ENCODE peak calls at places on chromosome 10, in four cellular contexts. L, E, H and Z are unnamed samples.

GRCh38 chr10:50554995-50555568 is 68.7 kb downstream of the SGMS1 start:
- DNase-seq in L (no peak), H (no peak), E (no peak), Z (no peak)

GRCh38 chr10:120400601-120401000 is 56.4 kb upstream of the PLPP4 start:
- DNase-seq in E (no peak), L (no peak), H (no peak), Z (no peak)

GRCh38 chr10:404991-405390 is 269.7 kb downstream of the ZMYND11 start:
- DNase-seq in E (no peak), H (no peak), L (no peak), Z (no peak)

GRCh38 chr10:86650151-86650550 is 4.2 kb upstream of the OPN4 start:
- DNase-seq in E (no peak), L (no peak), H (no peak), Z (no peak)

GRCh38 chr10:110919349-110919931 is at the start of gene SHOC2:
- DNase-seq in H (peak; percentile 95), E (peak; percentile 100), L (peak; percentile 94), Z (no peak)

GRCh38 chr10:99346247-99346646 is 17.1 kb downstream of the CNNM1 start:
- DNase-seq in E (no peak), H (no peak), L (no peak), Z (no peak)

GRCh38 chr10:101611506-101611905 is 23.4 kb downstream of the DPCD start:
- DNase-seq in E (no peak), L (no peak), H (no peak), Z (no peak)

GRCh38 chr10:1213252-1213651 is 157.1 kb downstream of the WDR37 start:
- DNase-seq in H (no peak), E (no peak), L (no peak), Z (no peak)

GRCh38 chr10:76721891-76722505 is 915.6 kb downstream of the KCNMA1 start:
- DNase-seq in L (no peak), H (no peak), E (no peak), Z (no peak)

GRCh38 chr10:10923029-10923668 is 94.5 kb upstream of the CELF2 start:
- DNase-seq in H (peak; percentile 12), E (no peak), L (no peak), Z (no peak)

GRCh38 chr10:49369216-49370162 is 26.4 kb downstream of the DRGX start:
- DNase-seq in H (no peak), L (no peak), E (no peak), Z (no peak)

GRCh38 chr10:96765406-96766240 is 45.3 kb upstream of the PIK3AP1 start:
- DNase-seq in H (peak; percentile 49), E (peak; percentile 55), L (peak; percentile 72), Z (peak; percentile 68)

GRCh38 chr10:49375611-49376010 is 20.3 kb downstream of the DRGX start:
- DNase-seq in L (no peak), H (no peak), E (no peak), Z (no peak)

GRCh38 chr10:71666607-71667373 is 52.8 kb downstream of the C10orf105 start:
- DNase-seq in L (no peak), E (peak; percentile 54), H (no peak), Z (no peak)

GRCh38 chr10:104580774-104581675 is 60.1 kb upstream of the SORCS3 start:
- DNase-seq in L (peak; percentile 61), H (peak; percentile 58), E (peak; percentile 80), Z (peak; percentile 72)

GRCh38 chr10:29102636-29103035 is 186.2 kb upstream of the LYZL1 start:
- DNase-seq in H (peak; percentile 33), E (no peak), L (no peak), Z (no peak)

GRCh38 chr10:95474228-95475002 is 86.8 kb downstream of the SORBS1 start:
- DNase-seq in H (no peak), L (no peak), E (no peak), Z (peak; percentile 47)

GRCh38 chr10:63630928-63631685 is 109.9 kb downstream of the REEP3 start:
- DNase-seq in H (no peak), L (no peak), E (no peak), Z (no peak)

GRCh38 chr10:486668-487067 is 202.8 kb downstream of the DIP2C start:
- DNase-seq in L (no peak), H (no peak), E (no peak), Z (no peak)

GRCh38 chr10:14712991-14713422 is 61.7 kb downstream of the FAM107B start:
- DNase-seq in E (no peak), H (peak; percentile 54), L (no peak), Z (no peak)

GRCh38 chr10:5576780-5577472 is 52.2 kb downstream of the CALML3 start:
- DNase-seq in L (no peak), E (no peak), H (no peak), Z (no peak)

GRCh38 chr10:44196008-44196320 is 188.9 kb downstream of the CXCL12 start:
- DNase-seq in E (no peak), L (no peak), H (no peak), Z (no peak)

GRCh38 chr10:32795598-32796183 is 162.3 kb downstream of the ITGB1 start:
- DNase-seq in H (peak; percentile 7), E (no peak), L (no peak), Z (peak; percentile 51)

GRCh38 chr10:108187396-108188012 is 1023.0 kb upstream of the SORCS1 start:
- DNase-seq in E (no peak), L (no peak), H (no peak), Z (no peak)

GRCh38 chr10:44860811-44861751 is 50.1 kb upstream of the TMEM72 start:
- DNase-seq in E (no peak), L (no peak), H (peak; percentile 27), Z (peak; percentile 42)

GRCh38 chr10:113045155-113046055 is 95.4 kb downstream of the TCF7L2 start:
- DNase-seq in H (peak; percentile 9), L (no peak), E (no peak), Z (peak; percentile 8)

GRCh38 chr10:43320226-43320625 is 51.2 kb upstream of the FXYD4 start:
- DNase-seq in H (no peak), E (no peak), L (no peak), Z (no peak)

GRCh38 chr10:74186678-74187077 is 35.7 kb downstream of the ADK start:
- DNase-seq in L (no peak), E (no peak), H (no peak), Z (no peak)

GRCh38 chr10:68096913-68097509 is 12.3 kb upstream of the MYPN start:
- DNase-seq in L (no peak), H (peak; percentile 80), E (no peak), Z (peak; percentile 83)

GRCh38 chr10:31340343-31340742 is 21.3 kb downstream of the ZEB1 start:
- DNase-seq in E (no peak), H (no peak), L (no peak), Z (no peak)

GRCh38 chr10:104339469-104340098 is 1.3 kb upstream of the ITPRIP start:
- DNase-seq in H (no peak), L (no peak), E (no peak), Z (no peak)